ENCODE peak calls at places on chromosome 2, in six cellular contexts. G, Y, C, L, W and U are unnamed samples.

GRCh38 chr2:46512185-46512584 is 32.8 kb downstream of the TMEM247 start:
- DNase-seq in Y (no peak), G (no peak), L (no peak), W (no peak), C (no peak), U (no peak)

GRCh38 chr2:200065477-200065876 is 110.1 kb downstream of the MAIP1 start:
- DNase-seq in C (no peak), G (no peak), Y (no peak), L (no peak), W (no peak), U (no peak)

GRCh38 chr2:113157108-113157896 is 16.5 kb upstream of the PSD4 start:
- DNase-seq in C (peak; percentile 73), G (no peak), L (peak; percentile 64), W (peak; percentile 75), Y (peak; percentile 57), U (peak; percentile 94)

GRCh38 chr2:101160454-101160853 is 9.3 kb upstream of the TBC1D8 start:
- DNase-seq in C (peak; percentile 32), L (no peak), G (no peak), W (no peak), Y (no peak), U (no peak)

GRCh38 chr2:235098273-235098672 is 146.5 kb downstream of the SH3BP4 start:
- DNase-seq in L (no peak), G (no peak), W (no peak), C (peak; percentile 9), Y (no peak), U (no peak)

GRCh38 chr2:144412727-144413126 is 107.2 kb downstream of the ZEB2 start:
- DNase-seq in C (no peak), G (no peak), W (no peak), L (no peak), Y (no peak), U (no peak)

GRCh38 chr2:11805920-11806319 is 59.5 kb downstream of the LPIN1 start:
- DNase-seq in C (no peak), Y (no peak), W (peak; percentile 40), L (no peak), G (no peak), U (no peak)

GRCh38 chr2:20900052-20900636 is 77.2 kb upstream of the LDAH start:
- DNase-seq in Y (no peak), G (no peak), W (no peak), L (no peak), C (no peak), U (no peak)

GRCh38 chr2:37583867-37584266 is 87.6 kb downstream of the CDC42EP3 start:
- DNase-seq in Y (no peak), C (no peak), L (no peak), G (no peak), W (no peak), U (no peak)

GRCh38 chr2:24566209-24566608 is 75.2 kb downstream of the NCOA1 start:
- DNase-seq in Y (no peak), C (no peak), G (no peak), L (no peak), W (no peak), U (no peak)